ENCODE peak calls at places on chromosome 19, in six cellular contexts. U is activated CD4-positive, alpha-beta memory T cell treated with anti-CD3 and anti-CD28 coated beads, Interleukin-2, amount 10 ng/mL, durations not matched to agents 7 days and 5 days; K is stimulated activated CD4-positive, alpha-beta T cell treated with anti-CD3 and anti-CD28 coated beads, Interleukin-15, amount 100 ng/mL, for 1 hour; H is GDM1; Q is cardiac muscle cell; G is T-cell. Z is an unnamed sample.

GRCh38 chr19:2337329-2337707 is 8.8 kb downstream of the SPPL2B start:
- DNase-seq in G (no peak), H (no peak), Q (peak), K (no peak), U (no peak), Z (no peak)

GRCh38 chr19:56748443-56748842 is 76.9 kb upstream of the ZNF835 start:
- DNase-seq in H (no peak), Q (no peak), K (no peak), U (no peak), G (no peak), Z (no peak)

GRCh38 chr19:35643255-35644205 is 2.0 kb downstream of the ETV2 start:
- DNase-seq in G (peak), H (peak), K (peak), U (peak), Q (peak), Z (peak)

GRCh38 chr19:35908010-35908441 is at the start of gene TYROBP:
- DNase-seq in G (no peak), Q (no peak), H (peak), U (no peak), K (no peak), Z (no peak)

GRCh38 chr19:18104793-18105131 is 7.2 kb downstream of the MAST3 start:
- DNase-seq in K (no peak), U (no peak), Q (no peak), H (no peak), G (no peak), Z (no peak)

GRCh38 chr19:13765395-13766094 is 1.2 kb downstream of the MRI1 start:
- DNase-seq in U (no peak), G (no peak), K (no peak), Q (no peak), H (no peak), Z (no peak)

GRCh38 chr19:17865364-17866311 is 5.9 kb downstream of the RPL18A start:
- DNase-seq in U (no peak), G (no peak), H (no peak), K (no peak), Q (no peak), Z (no peak)

GRCh38 chr19:1097810-1098176 is 2.6 kb upstream of the POLR2E start:
- DNase-seq in U (no peak), G (no peak), Q (no peak), K (no peak), H (no peak), Z (no peak)

GRCh38 chr19:18507021-18507726 is 14.7 kb downstream of the ELL start:
- DNase-seq in Q (no peak), G (peak), K (no peak), H (no peak), U (peak), Z (no peak)

GRCh38 chr19:51136891-51137551 is 5.1 kb upstream of the SIGLEC7 start:
- DNase-seq in U (no peak), G (no peak), H (peak), Q (no peak), K (no peak), Z (no peak)

GRCh38 chr19:7986321-7987083 is 18.9 kb downstream of the ELAVL1 start:
- DNase-seq in G (no peak), H (no peak), U (no peak), K (no peak), Q (no peak), Z (no peak)

GRCh38 chr19:35673121-35673804 is 6.9 kb downstream of the UPK1A start:
- DNase-seq in H (no peak), G (peak), Q (peak), U (peak), K (peak), Z (no peak)

GRCh38 chr19:5150902-5151741 is 182.2 kb downstream of the KDM4B start:
- DNase-seq in U (no peak), K (no peak), H (no peak), Q (no peak), G (no peak), Z (no peak)

GRCh38 chr19:12785431-12786011 is 5.8 kb upstream of the JUNB start:
- DNase-seq in G (no peak), Q (no peak), K (no peak), H (peak), U (peak), Z (no peak)

GRCh38 chr19:2779121-2779740 is 3.8 kb downstream of the SGTA start:
- DNase-seq in K (no peak), U (no peak), Q (no peak), G (no peak), H (no peak), Z (no peak)

GRCh38 chr19:17229890-17230289 is 3.9 kb downstream of the OCEL1 start:
- DNase-seq in H (no peak), U (no peak), K (no peak), G (no peak), Q (no peak), Z (no peak)

GRCh38 chr19:35347930-35348298 is 212 bp downstream of the FFAR1 start:
- DNase-seq in U (no peak), G (no peak), K (no peak), Q (no peak), H (no peak), Z (no peak)

GRCh38 chr19:43437712-43438111 is 23.0 kb downstream of the TEX101 start:
- DNase-seq in K (no peak), G (no peak), U (no peak), Q (no peak), H (no peak), Z (no peak)

Z was measured in GOT3.